ENCODE peak calls at places on chromosomes 13 and 19, in ten cellular contexts. E is cardiac muscle cell; N is fibroblast of lung; C is adrenal gland; W is Peyer's patch; X is CD8-positive, alpha-beta T cell; P is thyroid gland; M is DND-41; D is Caco-2; I is IMR-90. T is an unnamed sample.

GRCh38 chr19:54502518-54503048 is at the start of gene LAIR2:
- DNase-seq in E (no peak), N (no peak), C (no peak), W (no peak), X (no peak), P (no peak), M (no peak), D (no peak), I (no peak), T (no peak)

GRCh38 chr13:67107973-67108372 is 122.2 kb downstream of the PCDH9 start:
- DNase-seq in E (no peak), N (no peak), C (no peak), W (no peak), X (no peak), P (no peak), M (no peak), D (no peak), I (no peak), T (no peak)

GRCh38 chr13:83691966-83692365 is 190.3 kb downstream of the SLITRK1 start:
- DNase-seq in E (no peak), N (peak; percentile 5), C (no peak), W (no peak), X (no peak), P (no peak), M (no peak), D (no peak), I (no peak), T (no peak)

GRCh38 chr13:74206061-74206561 is 71.9 kb upstream of the KLF12 start:
- DNase-seq in E (no peak), N (peak; percentile 70), C (no peak), W (no peak), X (no peak), P (no peak), M (no peak), D (no peak), I (peak; percentile 92), T (no peak)

GRCh38 chr19:39246951-39247669 is 1.5 kb downstream of the IFNL4 start:
- DNase-seq in E (no peak), N (no peak), C (no peak), W (no peak), X (peak; percentile 22), P (peak; percentile 33), M (no peak), D (no peak), I (no peak), T (no peak)

GRCh38 chr13:102017248-102017647 is 384.6 kb downstream of the FGF14 start:
- DNase-seq in E (no peak), N (no peak), C (no peak), W (no peak), X (no peak), P (no peak), M (no peak), D (no peak), I (no peak), T (no peak)

GRCh38 chr19:6498294-6499036 is 3.6 kb downstream of the TUBB4A start:
- DNase-seq in E (no peak), N (no peak), C (peak; percentile 73), W (no peak), X (no peak), P (no peak), M (no peak), D (no peak), I (no peak), T (no peak)

GRCh38 chr13:110301606-110302131 is 5.3 kb downstream of the COL4A1 start:
- DNase-seq in E (no peak), N (peak; percentile 46), C (no peak), W (no peak), X (no peak), P (no peak), M (no peak), D (no peak), I (peak; percentile 90), T (no peak)

GRCh38 chr13:30619731-30620130 is 2.0 kb downstream of the USPL1 start:
- DNase-seq in E (no peak), N (peak; percentile 42), C (no peak), W (no peak), X (no peak), P (no peak), M (no peak), D (no peak), I (no peak), T (no peak)

GRCh38 chr19:15780595-15781418 is 6.7 kb upstream of the OR10H5 start:
- DNase-seq in E (no peak), N (no peak), C (no peak), W (no peak), X (no peak), P (no peak), M (no peak), D (no peak), I (no peak), T (no peak)

GRCh38 chr19:11944656-11945055 is 19.7 kb downstream of the ZNF700 start:
- DNase-seq in E (no peak), N (no peak), C (no peak), W (no peak), X (no peak), P (no peak), M (no peak), D (no peak), I (no peak), T (no peak)
- H3K9me3 ChIP-seq in E (peaks cover 2% of the 10 kb centered on the region), N (peaks cover 9% of the 10 kb centered on the region), C (peaks cover 26% of the 10 kb centered on the region), W (peaks cover 95% of the 10 kb centered on the region), X (peaks cover 64% of the 10 kb centered on the region), P (peaks cover 10% of the 10 kb centered on the region), M (peaks cover 88% of the 10 kb centered on the region), D (peaks cover 29% of the 10 kb centered on the region), I (peaks cover 84% of the 10 kb centered on the region), T (peaks cover 90% of the 10 kb centered on the region)

DNA sequence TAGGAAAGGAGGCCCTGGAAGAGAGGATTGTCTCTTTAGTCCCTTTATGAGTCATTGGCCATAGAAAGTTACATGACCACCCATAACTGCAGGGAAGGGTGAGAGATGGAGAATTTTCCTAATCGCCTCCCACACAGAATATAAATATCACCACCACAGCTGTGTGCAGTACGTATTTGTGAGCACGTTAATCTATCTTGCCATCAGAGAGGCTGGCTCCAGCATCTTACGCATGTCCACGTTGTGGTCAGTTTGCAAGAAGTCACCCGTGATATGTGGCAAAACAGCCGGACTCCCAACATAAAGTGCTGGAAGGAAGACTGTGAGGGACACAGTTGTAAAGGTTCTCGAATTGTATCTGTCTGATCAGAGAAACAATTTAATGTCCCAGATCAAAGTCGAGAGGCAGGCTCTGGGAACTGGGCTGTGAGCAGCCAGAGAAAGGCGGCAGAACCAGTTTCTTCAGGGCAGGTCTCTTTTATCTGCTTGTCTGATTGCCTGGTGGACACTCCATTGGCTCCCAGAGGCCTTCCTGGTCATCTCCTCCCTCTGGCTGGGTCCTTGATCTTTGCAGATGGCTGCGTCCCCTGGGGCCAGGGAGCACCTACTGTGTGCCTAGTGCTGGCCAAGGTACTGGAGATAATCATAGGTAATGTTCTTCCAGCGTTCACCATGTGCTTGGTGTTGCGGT is 74.9 kb downstream of the SIPA1L3 start:
- DNase-seq in E (no peak), N (peak; percentile 29), C (no peak), W (peak; percentile 66), X (no peak), P (peak; percentile 69), M (no peak), D (peak; percentile 82), I (peak; percentile 94), T (no peak)
- H3K4me1 ChIP-seq in E (no peaks in the 10 kb centered on the region), N (peaks cover 2% of the 10 kb centered on the region), C (no peaks in the 10 kb centered on the region), W (peaks cover 27% of the 10 kb centered on the region), X (peaks cover 12% of the 10 kb centered on the region), P (peaks cover 74% of the 10 kb centered on the region), M (peaks cover 11% of the 10 kb centered on the region), D (peaks cover 66% of the 10 kb centered on the region), I (peaks cover 32% of the 10 kb centered on the region), T (no peaks in the 10 kb centered on the region)

DNA sequence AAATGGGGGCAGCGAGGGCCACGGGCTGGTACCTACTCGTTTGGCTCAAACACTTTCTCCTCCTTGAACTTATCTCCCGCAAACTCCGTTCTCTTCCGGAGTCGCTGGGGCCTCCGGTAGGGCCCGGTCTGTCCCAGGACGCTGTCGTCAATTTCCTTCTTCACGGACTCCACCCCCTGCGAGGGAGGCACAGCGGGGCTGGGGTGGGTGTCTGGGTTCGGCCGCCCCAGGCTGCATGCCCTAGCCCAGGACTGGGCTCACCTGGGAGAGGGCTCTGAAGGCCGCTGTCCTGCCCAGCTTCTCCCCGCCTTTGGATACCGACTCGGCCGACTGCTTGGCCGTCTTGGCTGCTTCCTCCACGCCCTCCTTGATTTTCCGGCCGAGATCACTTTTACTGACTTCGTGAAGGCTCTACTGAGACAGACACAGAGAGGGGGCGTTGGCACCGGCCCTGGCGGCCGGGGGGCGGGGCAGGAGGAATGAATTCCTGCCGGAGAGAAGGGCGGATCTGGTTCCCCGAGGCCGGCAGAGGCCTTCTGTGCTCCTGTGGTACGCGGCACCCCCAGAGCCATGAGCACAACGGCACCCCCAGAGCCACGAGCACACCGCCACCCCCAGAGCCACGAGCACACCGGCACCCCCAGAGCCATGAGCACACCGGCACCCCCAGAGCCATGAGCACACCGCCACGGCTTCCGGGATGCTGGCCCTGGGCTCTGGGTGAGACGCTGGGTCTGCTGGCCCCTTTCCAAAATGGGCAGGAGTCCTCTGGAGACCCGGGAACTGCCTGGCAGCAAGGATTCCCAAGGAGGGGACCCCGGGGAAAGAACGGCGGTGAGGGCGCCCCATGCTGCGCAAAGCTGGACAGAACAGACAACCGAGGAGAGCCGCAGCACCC is 8.1 kb upstream of the CTXN1 start:
- DNase-seq in E (no peak), N (no peak), C (no peak), W (no peak), X (no peak), P (no peak), M (no peak), D (no peak), I (no peak), T (no peak)
- TF ChIP-seq CTCF in E (no peak), N (no peak), C (no peak), W (no peak), X (no peak), P (no peak), M (no peak), D (no peak), I (no peak), T (no peak)

GRCh38 chr19:12265921-12266704 is 28.6 kb downstream of the ZNF44 start:
- DNase-seq in E (no peak), N (no peak), C (no peak), W (no peak), X (no peak), P (no peak), M (no peak), D (no peak), I (no peak), T (no peak)
- H3K9me3 ChIP-seq in E (no peaks in the 10 kb centered on the region), N (no peaks in the 10 kb centered on the region), C (no peaks in the 10 kb centered on the region), W (peaks cover 19% of the 10 kb centered on the region), X (peaks cover 6% of the 10 kb centered on the region), P (no peaks in the 10 kb centered on the region), M (peaks cover under 1% of the 10 kb centered on the region), D (peaks cover 8% of the 10 kb centered on the region), I (peaks cover 59% of the 10 kb centered on the region), T (peaks cover 6% of the 10 kb centered on the region)

DNA sequence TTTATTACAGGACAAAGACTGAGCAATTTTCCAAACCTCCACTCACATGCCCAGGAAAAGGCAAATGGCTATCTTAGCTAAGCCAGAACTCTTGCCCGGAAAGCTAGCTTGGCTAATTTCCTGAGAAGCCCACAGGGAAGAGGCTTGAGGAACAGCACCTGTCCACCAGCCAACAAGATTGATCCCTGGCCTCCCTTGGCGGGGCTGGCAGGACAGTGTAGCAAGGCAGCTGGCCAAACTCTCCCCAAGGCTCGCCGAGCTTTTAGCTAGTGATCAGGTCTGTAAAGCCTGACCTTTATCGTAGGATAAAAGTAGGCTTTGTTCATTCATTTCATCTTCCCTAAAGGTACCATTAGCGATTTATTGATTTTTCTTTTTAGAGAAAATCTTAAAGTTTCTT is 101.4 kb downstream of the UQCRFS1 start:
- DNase-seq in E (no peak), N (no peak), C (no peak), W (no peak), X (no peak), P (no peak), M (no peak), D (no peak), I (no peak), T (no peak)
- H3K4me1 ChIP-seq in E (no peaks in the 10 kb centered on the region), N (no peaks in the 10 kb centered on the region), C (no peaks in the 10 kb centered on the region), W (no peaks in the 10 kb centered on the region), X (no peaks in the 10 kb centered on the region), P (no peaks in the 10 kb centered on the region), M (no peaks in the 10 kb centered on the region), D (no peaks in the 10 kb centered on the region), I (no peaks in the 10 kb centered on the region), T (no peaks in the 10 kb centered on the region)

T was measured in heart left ventricle.